ENCODE peak calls at places on chromosomes 1 and 21, in four cellular contexts. F is kidney; K is effector memory CD4-positive, alpha-beta T cell; J is skeletal muscle cell. E is an unnamed sample.
A peak's percentile ranks its signal among the peaks of the same experiment; 100 is the strongest.

GRCh38 chr1:5734414-5734813 is 257.8 kb downstream of the NPHP4 start:
- DNase-seq in F (peak; percentile 30), K (no peak), J (no peak), E (no peak)

GRCh38 chr1:9538669-9539164 is 548 bp upstream of the SLC25A33 start:
- DNase-seq in F (peak; percentile 79), K (no peak), J (no peak), E (no peak)

GRCh38 chr21:42513985-42514882 is 582 bp downstream of the SLC37A1 start:
- DNase-seq in F (peak; percentile 88), K (peak; percentile 33), J (no peak), E (peak; percentile 80)

GRCh38 chr1:161962094-161962887 is 61.4 kb downstream of the OLFML2B start:
- DNase-seq in F (no peak), K (no peak), J (peak; percentile 72), E (no peak)

GRCh38 chr1:227947425-227947677 is 381 bp downstream of the WNT9A start:
- DNase-seq in F (no peak), K (no peak), J (no peak), E (no peak)

GRCh38 chr1:6052543-6053205 is 7.0 kb downstream of the KCNAB2 start:
- DNase-seq in F (no peak), K (peak; percentile 12), J (peak; percentile 30), E (peak; percentile 85)

GRCh38 chr1:241443561-241443960 is 76.0 kb downstream of the FH start:
- DNase-seq in F (no peak), K (no peak), J (no peak), E (no peak)

GRCh38 chr1:168903237-168903830 is 174.3 kb upstream of the DPT start:
- DNase-seq in F (no peak), K (no peak), J (no peak), E (no peak)

GRCh38 chr1:213871179-213871578 is 116.6 kb upstream of the PROX1 start:
- DNase-seq in F (no peak), K (no peak), J (no peak), E (no peak)
- H3K4me3 ChIP-seq in F (no peak overlapping the region), K (no peak overlapping the region), J (no peak overlapping the region), E (no peak overlapping the region)

DNA sequence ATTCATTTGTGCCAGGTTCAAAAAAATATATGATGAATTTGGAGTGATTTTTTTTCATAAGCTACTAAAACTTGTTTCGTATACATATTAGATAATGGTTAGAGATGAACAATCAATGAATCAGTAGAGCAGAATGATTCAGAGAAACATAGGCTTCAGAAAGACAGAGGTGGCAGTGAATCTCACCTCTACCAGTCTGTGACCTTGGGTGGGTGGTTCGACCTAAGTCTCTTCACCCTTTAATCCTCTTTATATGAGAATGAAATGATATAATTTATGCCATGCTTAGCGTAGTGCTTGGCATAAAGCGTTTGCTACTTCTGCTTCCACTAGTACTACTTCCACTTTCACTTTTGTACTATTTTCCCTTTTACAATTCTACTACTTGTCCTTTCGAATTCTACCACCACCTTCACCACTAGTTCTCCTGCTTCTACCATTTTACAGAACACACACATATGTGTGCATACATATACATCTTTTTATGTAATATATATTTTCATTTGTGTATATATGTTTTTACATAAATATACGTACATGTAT is 45.1 kb downstream of the FYB2 start:
- DNase-seq in F (no peak), K (no peak), J (no peak), E (no peak)
- H3K4me3 ChIP-seq in F (no peak overlapping the region), K (no peak overlapping the region), J (no peak overlapping the region), E (no peak overlapping the region)

DNA sequence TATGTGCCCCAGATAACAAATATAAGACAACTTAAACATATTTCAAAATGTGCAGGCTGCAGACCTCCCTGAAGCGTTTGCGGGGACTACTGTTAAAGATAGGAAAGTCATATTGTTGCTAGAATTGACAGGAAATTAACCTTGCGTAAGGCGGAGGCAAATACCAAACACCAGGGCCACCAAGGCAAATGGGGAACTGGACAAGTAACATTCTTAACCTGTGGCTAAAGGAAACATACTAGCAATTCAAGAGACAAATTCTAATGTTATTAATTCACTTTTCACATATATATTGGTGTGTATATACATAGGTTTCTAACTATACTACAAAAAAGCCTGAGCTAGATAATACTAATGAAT is 6.8 kb downstream of the HAPLN2 start:
- DNase-seq in F (no peak), K (no peak), J (no peak), E (no peak)
- H3K4me3 ChIP-seq in F (peak overlapping the region; percentile 44), K (no peak overlapping the region), J (no peak overlapping the region), E (no peak overlapping the region)

DNA sequence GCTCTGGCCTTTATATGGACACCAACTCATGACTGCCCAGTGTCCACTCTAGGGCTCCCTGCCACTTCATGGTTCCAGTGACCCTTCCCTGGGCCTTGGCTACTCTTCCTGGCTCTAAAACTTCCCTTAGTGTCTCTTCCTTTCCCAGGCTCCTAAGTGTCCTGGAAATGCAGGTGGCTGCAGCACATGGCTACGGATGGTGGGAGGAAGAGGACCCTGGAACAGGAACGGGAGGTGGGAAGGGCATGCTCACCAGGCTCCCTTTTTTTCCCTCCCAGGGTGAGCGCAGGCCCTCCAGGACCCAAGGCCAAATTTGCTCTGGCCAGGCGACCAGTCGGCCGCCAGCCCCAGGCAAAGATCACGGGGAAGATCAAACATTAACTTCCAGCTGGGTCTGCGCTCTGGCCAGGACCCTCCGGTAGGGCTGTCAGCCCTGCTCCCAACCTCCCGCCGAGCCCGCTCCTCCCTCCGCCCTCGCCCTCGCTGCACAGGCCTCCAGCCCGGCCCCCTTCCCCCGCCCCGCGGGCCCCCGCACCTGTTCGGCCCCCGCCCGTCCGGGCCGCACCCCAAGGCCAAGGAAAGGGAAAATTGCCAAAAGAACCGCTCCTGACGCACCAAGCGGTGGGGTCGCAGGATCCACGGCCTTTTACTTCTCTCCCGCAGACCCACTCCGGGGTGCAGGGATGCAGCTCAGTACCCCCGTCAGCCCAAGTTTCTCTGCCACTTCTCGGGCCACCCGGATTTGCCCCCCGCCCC is 955 bp downstream of the TCEA3 start:
- DNase-seq in F (peak; percentile 90), K (no peak), J (no peak), E (no peak)
- H3K4me3 ChIP-seq in F (peak overlapping the region; percentile 73), K (peak overlapping the region; percentile 68), J (peak overlapping the region; percentile 44), E (peak overlapping the region; percentile 59)

GRCh38 chr1:165419839-165420238 is 25.1 kb downstream of the RXRG start:
- DNase-seq in F (no peak), K (no peak), J (no peak), E (no peak)

GRCh38 chr1:165423181-165423580 is 21.7 kb downstream of the RXRG start:
- DNase-seq in F (no peak), K (no peak), J (no peak), E (no peak)

GRCh38 chr1:165420655-165421054 is 24.3 kb downstream of the RXRG start:
- DNase-seq in F (no peak), K (no peak), J (no peak), E (no peak)

GRCh38 chr1:165426745-165427144 is 18.2 kb downstream of the RXRG start:
- DNase-seq in F (no peak), K (no peak), J (no peak), E (no peak)

GRCh38 chr1:165424454-165425283 is 20.3 kb downstream of the RXRG start:
- DNase-seq in F (no peak), K (no peak), J (no peak), E (no peak)
- H3K4me3 ChIP-seq in F (no peak overlapping the region), K (peak overlapping the region; percentile 31), J (no peak overlapping the region), E (no peak overlapping the region)

GRCh38 chr1:197360068-197360467 is 92.0 kb downstream of the CRB1 start:
- DNase-seq in F (no peak), K (no peak), J (peak; percentile 81), E (no peak)

GRCh38 chr1:197352011-197352410 is 84.0 kb downstream of the CRB1 start:
- DNase-seq in F (no peak), K (no peak), J (no peak), E (no peak)

GRCh38 chr1:197358959-197359358 is 90.9 kb downstream of the CRB1 start:
- DNase-seq in F (no peak), K (no peak), J (no peak), E (no peak)

GRCh38 chr1:197356723-197357533 is 88.9 kb downstream of the CRB1 start:
- DNase-seq in F (no peak), K (no peak), J (peak; percentile 16), E (no peak)

GRCh38 chr1:197355248-197355995 is 87.4 kb downstream of the CRB1 start:
- DNase-seq in F (peak; percentile 66), K (no peak), J (no peak), E (no peak)
- H3K4me3 ChIP-seq in F (no peak overlapping the region), K (no peak overlapping the region), J (no peak overlapping the region), E (no peak overlapping the region)

DNA sequence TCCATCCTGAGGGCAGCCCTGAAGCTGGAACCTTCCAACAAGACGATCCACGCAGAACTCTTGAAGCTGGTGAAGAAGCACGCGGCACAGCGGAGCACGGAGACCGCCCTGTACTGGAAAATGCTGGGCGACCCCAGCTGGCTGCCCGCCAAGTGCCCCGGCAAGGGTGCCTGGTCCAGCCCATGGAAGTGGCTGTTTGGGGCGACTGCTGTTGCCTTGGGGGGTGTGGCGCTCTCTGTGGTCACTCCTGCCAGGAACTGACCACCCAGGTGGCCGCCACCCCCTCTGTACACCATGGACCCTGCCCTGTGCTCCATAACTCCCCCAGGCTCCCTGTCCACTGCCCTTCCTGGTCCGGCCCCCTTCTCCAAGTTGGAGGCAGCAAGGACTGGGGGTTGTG is 90.8 kb downstream of the PPP1R12B start:
- DNase-seq in F (peak; percentile 48), K (no peak), J (no peak), E (no peak)
- H3K4me3 ChIP-seq in F (no peak overlapping the region), K (no peak overlapping the region), J (no peak overlapping the region), E (no peak overlapping the region)

GRCh38 chr1:2540816-2541492 is 10.9 kb upstream of the HES5 start:
- DNase-seq in F (no peak), K (no peak), J (no peak), E (no peak)
- H3K4me3 ChIP-seq in F (no peak overlapping the region), K (no peak overlapping the region), J (no peak overlapping the region), E (peak overlapping the region; percentile 19)

DNA sequence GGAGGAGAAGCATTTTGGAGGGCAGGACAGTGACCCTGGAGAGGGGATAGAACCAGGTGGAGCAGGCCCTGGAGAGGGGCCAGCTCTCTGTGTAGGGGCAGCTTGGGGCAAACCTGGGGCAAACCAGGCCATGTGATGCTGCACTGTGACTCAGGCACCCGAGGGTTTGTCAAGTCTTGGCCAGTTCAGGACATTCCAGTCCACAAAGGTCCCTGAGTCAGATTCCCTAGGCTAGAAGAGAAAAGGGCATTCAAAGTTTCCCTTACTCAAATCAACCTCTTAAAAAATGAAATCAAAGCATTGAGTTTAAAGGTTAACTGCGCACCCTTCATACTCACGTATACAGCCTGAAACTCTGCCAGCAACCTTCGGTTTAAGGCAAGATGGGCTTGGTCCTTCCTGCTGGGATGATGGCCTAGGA is 25.2 kb upstream of the PLA2G2C start:
- DNase-seq in F (peak; percentile 86), K (no peak), J (no peak), E (no peak)
- H3K4me3 ChIP-seq in F (no peak overlapping the region), K (no peak overlapping the region), J (no peak overlapping the region), E (no peak overlapping the region)